ENCODE peak calls at places on chromosomes 11 and 22, in five cellular contexts. P, C, U, G and V are unnamed samples.

GRCh38 chr11:76770642-76771445 is 12.3 kb upstream of the TSKU start:
- DNase-seq in U (no peak), G (peak), P (peak), C (peak), V (peak)

GRCh38 chr22:45262931-45263789 is 21.6 kb upstream of the UPK3A start:
- DNase-seq in C (no peak), U (peak), P (no peak), G (no peak), V (no peak)

GRCh38 chr11:4140067-4140636 is 45.6 kb downstream of the RRM1 start:
- DNase-seq in G (no peak), P (no peak), C (peak), U (no peak), V (no peak)

GRCh38 chr22:39789794-39790193 is 103.8 kb downstream of the ENTHD1 start:
- DNase-seq in C (no peak), U (no peak), G (no peak), P (no peak), V (no peak)

GRCh38 chr22:48453751-48454485 is 1373.8 kb downstream of the BRD1 start:
- DNase-seq in P (no peak), U (no peak), G (no peak), C (no peak), V (no peak)

GRCh38 chr11:10622957-10623787 is 54.7 kb upstream of the LYVE1 start:
- DNase-seq in G (no peak), P (no peak), U (peak), C (no peak), V (no peak)

GRCh38 chr11:57357310-57357709 is 19.2 kb downstream of the P2RX3 start:
- DNase-seq in U (no peak), G (no peak), P (no peak), C (no peak), V (no peak)

GRCh38 chr11:131692151-131692550 is 321.7 kb downstream of the NTM start:
- DNase-seq in G (no peak), U (no peak), C (no peak), P (no peak), V (no peak)

GRCh38 chr11:30583505-30584280 is 2.5 kb downstream of the MPPED2 start:
- DNase-seq in C (no peak), U (no peak), P (no peak), G (no peak), V (no peak)

GRCh38 chr11:58594826-58595225 is 16.0 kb downstream of the ZFP91 start:
- DNase-seq in P (no peak), G (no peak), U (no peak), C (no peak), V (no peak)

GRCh38 chr22:42892571-42893316 is 35.7 kb upstream of the ARFGAP3 start:
- DNase-seq in C (no peak), G (no peak), P (no peak), U (no peak), V (no peak)

GRCh38 chr11:65150513-65151271 is 16.4 kb upstream of the SYVN1 start:
- DNase-seq in G (peak), C (peak), U (no peak), P (peak), V (peak)

GRCh38 chr22:22799561-22799960 is 88.1 kb upstream of the IGLL5 start:
- DNase-seq in G (no peak), P (no peak), U (no peak), C (no peak), V (no peak)

GRCh38 chr11:119120639-119121007 is 757 bp upstream of the HINFP start:
- DNase-seq in G (no peak), U (no peak), C (no peak), P (peak), V (peak)

GRCh38 chr11:12411806-12412727 is 34.7 kb downstream of the PARVA start:
- DNase-seq in P (peak), U (peak), C (peak), G (peak), V (peak)

GRCh38 chr11:1844221-1845094 is 5.7 kb downstream of the TNNI2 start:
- DNase-seq in U (no peak), C (peak), P (peak), G (no peak), V (no peak)

GRCh38 chr22:19974233-19974861 is 32.7 kb upstream of the TXNRD2 start:
- DNase-seq in P (peak), C (peak), G (peak), U (peak), V (no peak)

GRCh38 chr11:115961168-115962003 is 457.2 kb upstream of the CADM1 start:
- DNase-seq in G (no peak), C (no peak), P (no peak), U (no peak), V (no peak)

GRCh38 chr11:44595006-44595405 is 29.5 kb downstream of the CD82 start:
- DNase-seq in C (no peak), P (no peak), G (no peak), U (no peak), V (no peak)

GRCh38 chr11:46075168-46075567 is 46.1 kb downstream of the PHF21A start:
- DNase-seq in G (no peak), U (no peak), P (peak), C (no peak), V (peak)

GRCh38 chr22:27074016-27074415 is 416.6 kb downstream of the MIAT start:
- DNase-seq in P (no peak), U (no peak), C (no peak), G (no peak), V (no peak)

GRCh38 chr11:119505861-119506260 is 82.9 kb upstream of the THY1 start:
- DNase-seq in P (peak), C (no peak), G (no peak), U (no peak), V (no peak)

GRCh38 chr22:24420072-24420976 is 7.1 kb upstream of the ADORA2A start:
- DNase-seq in U (no peak), P (no peak), C (no peak), G (no peak), V (no peak)

GRCh38 chr11:59263225-59263894 is 50.6 kb upstream of the MPEG1 start:
- DNase-seq in C (no peak), P (no peak), U (peak), G (peak), V (no peak)

GRCh38 chr11:32829680-32830412 is at the start of gene PRRG4:
- DNase-seq in P (peak), C (peak), U (peak), G (peak), V (no peak)

GRCh38 chr11:119166368-119167076 is 2.0 kb upstream of the NLRX1 start:
- DNase-seq in G (peak), C (peak), U (no peak), P (peak), V (no peak)

GRCh38 chr11:64034411-64034811 is 1.3 kb upstream of the FLRT1 start:
- DNase-seq in P (no peak), G (no peak), C (no peak), U (no peak), V (no peak)

GRCh38 chr22:31496735-31497146 is 405 bp downstream of the SFI1 start:
- DNase-seq in C (no peak), U (peak), P (peak), G (no peak), V (no peak)

GRCh38 chr11:58513747-58514367 is 6.0 kb upstream of the OR5B21 start:
- DNase-seq in U (peak), C (peak), P (peak), G (peak), V (peak)

GRCh38 chr22:40156001-40156516 is 21.7 kb upstream of the TNRC6B start:
- DNase-seq in C (peak), U (no peak), P (peak), G (peak), V (no peak)

GRCh38 chr11:17770048-17770652 is 35.6 kb downstream of the KCNC1 start:
- DNase-seq in G (peak), P (no peak), U (peak), C (peak), V (no peak)

GRCh38 chr11:121212696-121213567 is 79.6 kb upstream of the SC5D start:
- DNase-seq in C (no peak), G (no peak), U (no peak), P (no peak), V (no peak)

GRCh38 chr11:96576383-96576782 is 186.6 kb downstream of the JRKL start:
- DNase-seq in G (no peak), C (no peak), U (no peak), P (no peak), V (no peak)

GRCh38 chr11:8604078-8604723 is 10.2 kb upstream of the STK33 start:
- DNase-seq in U (peak), P (peak), G (peak), C (peak), V (peak)

GRCh38 chr22:38215156-38216038 is 13.6 kb downstream of the MAFF start:
- DNase-seq in P (no peak), U (no peak), C (no peak), G (no peak), V (no peak)

GRCh38 chr22:38213319-38214247 is 11.8 kb downstream of the MAFF start:
- DNase-seq in G (no peak), P (no peak), U (peak), C (no peak), V (no peak)

GRCh38 chr22:38211556-38211955 is 9.8 kb downstream of the MAFF start:
- DNase-seq in U (no peak), C (no peak), P (no peak), G (no peak), V (no peak)

GRCh38 chr22:38212442-38212841 is 10.6 kb downstream of the MAFF start:
- DNase-seq in C (no peak), G (no peak), U (no peak), P (no peak), V (no peak)

GRCh38 chr22:38214248-38215056 is 12.7 kb downstream of the MAFF start:
- DNase-seq in G (no peak), P (peak), C (no peak), U (peak), V (no peak)
- TF ChIP-seq CTCF in G (no peak), P (peak), C (no peak), U (peak), V (no peak)

GRCh38 chr11:14644396-14645246 is 1.0 kb downstream of the PDE3B start:
- DNase-seq in P (peak), G (no peak), C (peak), U (no peak), V (no peak)

GRCh38 chr11:14643697-14644395 is at the start of gene PDE3B:
- DNase-seq in G (no peak), C (peak), P (peak), U (peak), V (no peak)

GRCh38 chr11:14642873-14643696 is 519 bp upstream of the PDE3B start:
- DNase-seq in P (no peak), U (no peak), C (peak), G (no peak), V (no peak)

GRCh38 chr11:14641801-14642200 is 1.8 kb upstream of the PDE3B start:
- DNase-seq in G (no peak), P (no peak), U (no peak), C (no peak), V (no peak)

DNA sequence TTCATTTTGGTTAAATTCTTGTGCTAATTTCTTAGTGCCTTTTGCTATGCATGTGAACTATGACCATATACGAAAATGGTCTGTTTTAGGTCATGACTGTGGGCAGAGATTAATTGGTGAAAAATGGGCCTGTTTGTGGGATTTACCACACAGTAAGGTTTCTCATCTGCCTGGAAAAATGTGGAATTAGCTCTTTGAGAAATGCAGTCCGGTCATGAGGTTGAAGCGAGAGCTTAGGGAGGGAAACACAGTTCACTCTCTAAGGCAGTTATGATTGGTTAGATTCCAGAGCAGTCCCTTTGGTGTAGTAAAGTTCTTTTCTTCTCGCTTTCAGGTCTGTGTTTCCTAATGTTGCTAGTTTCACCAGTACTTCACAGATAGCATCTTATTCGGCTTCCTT is 1.2 kb upstream of the PDE3B start:
- DNase-seq in G (no peak), P (no peak), C (no peak), U (no peak), V (no peak)
- H3K4me3 ChIP-seq in G (no peak), P (no peak), C (no peak), U (no peak), V (no peak)

GRCh38 chr22:50107529-50107928 is 17.7 kb downstream of the MOV10L1 start:
- DNase-seq in C (no peak), U (no peak), P (no peak), G (no peak), V (no peak)

GRCh38 chr22:50101870-50102565 is 12.2 kb downstream of the MOV10L1 start:
- DNase-seq in G (no peak), C (no peak), P (no peak), U (peak), V (no peak)

GRCh38 chr22:50105529-50106100 is 15.8 kb downstream of the MOV10L1 start:
- DNase-seq in U (peak), G (no peak), P (no peak), C (no peak), V (no peak)

GRCh38 chr22:50104149-50104548 is 14.3 kb downstream of the MOV10L1 start:
- DNase-seq in G (no peak), U (peak), P (no peak), C (no peak), V (no peak)

GRCh38 chr22:50102946-50103345 is 13.1 kb downstream of the MOV10L1 start:
- DNase-seq in G (no peak), C (peak), U (peak), P (no peak), V (no peak)
- TF ChIP-seq CTCF in G (no peak), C (no peak), U (peak), P (no peak), V (no peak)

DNA sequence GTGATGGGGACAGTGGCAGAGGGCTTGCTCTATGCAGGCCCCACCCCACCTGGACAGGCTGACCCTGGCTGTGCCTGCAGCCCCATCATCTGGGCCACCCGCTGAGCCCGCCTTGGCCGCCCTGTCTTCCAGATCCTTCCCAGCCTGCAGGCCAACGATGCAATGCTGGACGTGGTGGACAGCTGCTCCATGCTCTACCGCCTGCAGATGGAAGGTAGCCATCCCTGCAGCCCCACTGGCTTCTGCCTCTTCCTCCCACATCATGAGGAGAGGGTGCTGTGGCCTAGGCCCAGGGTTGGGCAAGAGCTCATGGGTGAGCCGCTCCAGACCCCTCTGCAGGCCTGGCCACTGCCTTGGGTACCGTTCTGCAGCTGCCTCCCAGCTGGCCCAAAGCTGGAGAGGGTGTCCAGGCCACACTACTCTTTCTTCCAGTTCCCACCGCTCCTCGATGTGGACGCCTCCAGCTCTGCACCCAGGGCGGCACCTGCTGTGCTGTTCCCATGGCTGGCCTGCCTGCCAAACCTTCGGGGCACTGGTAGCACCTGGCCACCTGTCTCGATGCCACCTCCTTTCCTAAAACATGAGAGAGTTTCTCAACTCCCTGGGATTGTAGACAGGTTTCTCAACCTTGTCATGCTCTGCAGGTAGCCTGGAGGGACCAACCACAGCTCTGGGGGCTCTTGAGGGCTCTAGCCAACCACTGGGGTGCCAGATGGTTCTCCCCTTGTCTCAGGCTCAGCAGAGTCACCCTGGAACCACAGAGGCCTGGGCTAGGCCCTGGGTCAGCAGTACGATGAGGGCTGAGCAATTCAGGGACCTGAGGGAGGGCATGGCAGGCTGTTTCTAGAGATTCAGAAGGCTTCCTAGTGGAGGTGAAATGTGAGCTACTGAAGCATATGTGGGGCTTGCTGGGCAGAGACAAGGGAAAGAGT is 9.5 kb upstream of the GTSE1 start:
- DNase-seq in G (no peak), C (no peak), U (no peak), P (no peak), V (no peak)
- H3K4me3 ChIP-seq in G (no peak), C (no peak), U (peak), P (no peak), V (no peak)

DNA sequence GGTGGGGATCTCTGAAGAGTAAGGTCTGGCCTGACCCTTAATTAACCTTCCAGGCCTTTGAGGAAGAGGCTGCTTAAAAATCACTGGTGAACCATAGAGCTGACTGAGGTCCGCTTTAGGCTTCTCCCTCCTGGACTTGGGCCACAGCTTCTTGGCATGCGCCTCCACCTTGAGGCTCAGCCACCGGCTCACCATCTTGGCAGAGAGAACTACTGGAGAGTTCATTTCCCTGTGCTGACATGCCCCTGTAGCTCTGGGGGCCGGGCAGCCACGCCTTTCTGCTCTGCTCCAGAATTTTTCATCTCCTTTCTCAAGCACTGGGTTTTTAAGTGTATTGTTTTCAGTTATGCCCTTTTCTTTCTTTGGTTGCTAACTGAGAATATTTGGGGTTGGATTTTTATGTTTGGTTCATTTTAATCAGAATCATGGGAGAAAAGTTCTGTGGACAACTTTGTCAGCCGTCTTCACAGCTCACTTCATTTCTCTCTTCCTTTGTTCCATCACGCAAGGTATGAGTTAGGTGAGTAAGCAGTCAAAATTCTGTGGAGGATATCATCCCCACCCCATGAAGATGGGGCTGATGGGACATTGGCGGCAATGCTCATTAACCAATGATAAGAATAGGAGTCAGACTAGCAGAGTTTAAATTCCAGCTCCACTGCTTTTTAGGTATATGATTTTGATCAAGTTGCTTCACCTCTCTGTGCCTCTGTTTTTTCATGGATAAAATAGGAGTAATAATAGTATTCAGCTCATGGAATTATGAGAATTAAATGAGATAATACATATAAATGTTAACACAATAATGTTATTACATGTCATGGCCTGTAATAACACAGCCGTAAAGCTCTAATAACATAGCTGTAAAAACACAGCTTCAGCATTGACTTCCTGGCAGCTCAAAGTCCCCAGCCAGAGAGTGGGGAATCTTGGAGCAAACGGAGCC is 103.9 kb downstream of the DBX1 start:
- DNase-seq in G (no peak), C (no peak), P (no peak), U (no peak), V (no peak)
- TF ChIP-seq CTCF in G (no peak), C (no peak), P (no peak), U (no peak), V (no peak)